ENCODE peak calls at places on chromosome 6, in seven cellular contexts. N, J, O, D, T, B and W are unnamed samples.

GRCh38 chr6:6610031-6610591 is 21.6 kb downstream of the LY86 start:
- DNase-seq in D (peak; percentile 26), N (no peak), O (no peak), T (no peak), B (no peak), J (no peak), W (no peak)

GRCh38 chr6:100455230-100456124 is 9.2 kb downstream of the SIM1 start:
- DNase-seq in T (no peak), D (no peak), O (no peak), B (no peak), N (no peak), J (no peak), W (no peak)

GRCh38 chr6:18277181-18278006 is 13.1 kb upstream of the DEK start:
- DNase-seq in B (no peak), N (no peak), J (no peak), D (no peak), T (peak; percentile 41), O (no peak), W (no peak)

GRCh38 chr6:155200012-155200411 is 63.8 kb upstream of the CLDN20 start:
- DNase-seq in N (no peak), T (no peak), O (no peak), B (no peak), D (no peak), J (peak; percentile 11), W (no peak)

GRCh38 chr6:36735110-36735971 is 37.7 kb downstream of the RAB44 start:
- DNase-seq in D (no peak), J (peak; percentile 68), O (peak; percentile 91), T (peak; percentile 26), N (no peak), B (peak; percentile 38), W (peak; percentile 22)

GRCh38 chr6:111427341-111428116 is 55.5 kb downstream of the REV3L start:
- DNase-seq in J (peak; percentile 94), T (no peak), O (peak; percentile 19), N (no peak), B (peak; percentile 60), D (no peak), W (peak; percentile 31)

GRCh38 chr6:146851837-146852236 is 253.1 kb downstream of the ADGB start:
- DNase-seq in D (no peak), B (peak; percentile 79), T (no peak), N (no peak), J (peak; percentile 90), O (peak; percentile 72), W (no peak)

GRCh38 chr6:169263836-169264608 is 10.4 kb upstream of the THBS2 start:
- DNase-seq in O (no peak), D (no peak), T (no peak), J (peak; percentile 64), N (no peak), B (peak; percentile 24), W (peak; percentile 41)

GRCh38 chr6:113630365-113630737 is 226.8 kb upstream of the MARCKS start:
- DNase-seq in N (no peak), J (peak; percentile 94), O (peak; percentile 83), B (no peak), T (no peak), D (no peak), W (no peak)

GRCh38 chr6:106964954-106965353 is 9.6 kb downstream of the CD24 start:
- DNase-seq in J (no peak), N (no peak), B (no peak), D (no peak), T (no peak), O (no peak), W (no peak)

GRCh38 chr6:97668716-97669115 is 385.7 kb upstream of the MMS22L start:
- DNase-seq in O (no peak), D (no peak), T (peak; percentile 74), J (peak; percentile 1), N (no peak), B (no peak), W (peak; percentile 13)

GRCh38 chr6:105320766-105321165 is 82.1 kb downstream of the PREP start:
- DNase-seq in D (no peak), O (no peak), T (no peak), J (no peak), B (no peak), N (no peak), W (no peak)

GRCh38 chr6:154509421-154510143 is 903 bp downstream of the CNKSR3 start:
- DNase-seq in T (peak; percentile 63), O (no peak), D (no peak), J (peak; percentile 42), N (no peak), B (no peak), W (no peak)

DNA sequence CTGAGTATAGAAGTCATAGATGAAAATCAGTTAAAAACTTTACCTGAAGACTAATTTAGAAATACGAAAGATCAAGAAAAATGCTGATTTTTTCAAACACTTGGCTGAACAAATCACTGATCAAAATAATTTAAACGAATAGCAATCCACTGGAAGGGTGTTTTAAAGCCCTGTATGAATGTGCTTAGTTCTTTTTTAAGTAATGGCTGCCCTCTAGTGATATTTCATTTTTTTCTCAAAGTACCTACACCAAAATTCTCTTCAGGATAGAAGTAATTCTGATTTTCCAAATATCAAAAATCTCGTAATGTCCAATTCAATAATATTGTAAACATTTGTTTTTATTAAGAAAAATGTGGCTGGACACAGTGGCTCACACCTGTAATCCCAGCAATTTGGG is 32.5 kb downstream of the AKAP7 start:
- DNase-seq in T (no peak), J (peak; percentile 23), N (no peak), O (no peak), B (no peak), D (no peak), W (no peak)
- TF ChIP-seq CTCF in T (no peak), J (no peak), N (peak; percentile 64), O (no peak), B (no peak), D (no peak), W (no peak)

GRCh38 chr6:134503542-134504281 is 185.8 kb upstream of the SGK1 start:
- DNase-seq in J (no peak), B (no peak), D (no peak), T (no peak), N (no peak), O (no peak), W (peak; percentile 86)
- H3K4me3 ChIP-seq in J (no peak overlapping the region), B (no peak overlapping the region), D (no peak overlapping the region), T (no peak overlapping the region), N (no peak overlapping the region), O (no peak overlapping the region), W (no peak overlapping the region)

GRCh38 chr6:139764498-139764986 is 390.1 kb upstream of the CITED2 start:
- DNase-seq in T (peak; percentile 17), B (peak; percentile 83), D (no peak), O (peak; percentile 94), N (no peak), J (peak; percentile 98), W (peak; percentile 56)
- TF ChIP-seq CTCF in T (no peak), B (no peak), D (no peak), O (no peak), N (no peak), J (no peak), W (no peak)

GRCh38 chr6:31498748-31499147 is 803 bp downstream of the MICB start:
- DNase-seq in B (no peak), T (peak; percentile 6), D (no peak), N (no peak), J (no peak), O (no peak), W (no peak)
- H3K4me3 ChIP-seq in B (peak overlapping the region; percentile 51), T (no peak overlapping the region), D (no peak overlapping the region), N (no peak overlapping the region), J (peak overlapping the region; percentile 28), O (peak overlapping the region; percentile 43), W (peak overlapping the region; percentile 72)

GRCh38 chr6:144582939-144583613 is 297.9 kb downstream of the UTRN start:
- DNase-seq in J (peak; percentile 24), B (no peak), N (no peak), T (peak; percentile 24), D (peak; percentile 7), O (no peak), W (no peak)

GRCh38 chr6:144580771-144581170 is 295.6 kb downstream of the UTRN start:
- DNase-seq in D (no peak), J (no peak), B (no peak), T (no peak), O (no peak), N (no peak), W (no peak)

GRCh38 chr6:144580039-144580438 is 294.9 kb downstream of the UTRN start:
- DNase-seq in N (no peak), B (no peak), O (no peak), J (no peak), D (no peak), T (no peak), W (no peak)

GRCh38 chr6:144583614-144583954 is 298.4 kb downstream of the UTRN start:
- DNase-seq in B (no peak), O (no peak), D (no peak), T (no peak), J (no peak), N (no peak), W (no peak)

GRCh38 chr6:144581807-144582537 is 296.8 kb downstream of the UTRN start:
- DNase-seq in B (no peak), D (no peak), J (peak; percentile 58), N (no peak), T (peak; percentile 49), O (no peak), W (no peak)
- TF ChIP-seq CTCF in B (peak; percentile 61), D (peak; percentile 67), J (peak; percentile 61), N (peak; percentile 61), T (peak; percentile 61), O (peak; percentile 36), W (peak; percentile 66)

GRCh38 chr6:134169881-134170486 is 117.6 kb upstream of the SLC2A12 start:
- DNase-seq in D (no peak), J (peak; percentile 50), O (no peak), B (no peak), N (no peak), T (no peak), W (no peak)

GRCh38 chr6:134170844-134171243 is 118.4 kb upstream of the SLC2A12 start:
- DNase-seq in J (peak; percentile 58), B (no peak), D (no peak), T (no peak), O (no peak), N (no peak), W (no peak)

GRCh38 chr6:134173007-134173690 is 120.7 kb upstream of the SLC2A12 start:
- DNase-seq in B (no peak), T (no peak), J (peak; percentile 26), D (no peak), O (no peak), N (no peak), W (no peak)

GRCh38 chr6:134172020-134172766 is 119.8 kb upstream of the SLC2A12 start:
- DNase-seq in N (no peak), D (no peak), J (no peak), O (no peak), B (no peak), T (no peak), W (no peak)

GRCh38 chr6:134171517-134171916 is 119.1 kb upstream of the SLC2A12 start:
- DNase-seq in N (no peak), O (no peak), J (peak; percentile 42), D (no peak), B (no peak), T (no peak), W (no peak)
- H3K4me3 ChIP-seq in N (peak overlapping the region; percentile 72), O (peak overlapping the region; percentile 90), J (peak overlapping the region; percentile 76), D (no peak overlapping the region), B (peak overlapping the region; percentile 98), T (no peak overlapping the region), W (peak overlapping the region; percentile 99)

GRCh38 chr6:42086046-42086664 is 35.8 kb downstream of the TAF8 start:
- DNase-seq in D (no peak), N (no peak), O (no peak), B (no peak), T (no peak), J (peak; percentile 11), W (no peak)
- TF ChIP-seq CTCF in D (no peak), N (no peak), O (peak; percentile 2), B (peak; percentile 31), T (peak; percentile 19), J (peak; percentile 14), W (peak; percentile 39)